ENCODE peak calls at places on chromosomes 13 and 19, in ten cellular contexts. C is heart left ventricle, D is HepG2, U is esophagus squamous epithelium, P is tibial nerve, W is spleen, Y is body of pancreas, F is adrenal gland, I is thyroid gland, L is GM12891. M is an unnamed sample.

GRCh38 chr19:32671883-32672282 is 3.1 kb downstream of the ANKRD27 start:
- DNase-seq in F (no peak), C (no peak), L (no peak), I (no peak), D (no peak), W (no peak), U (no peak), P (no peak), Y (no peak), M (no peak)

GRCh38 chr19:24159707-24160106 is 72.7 kb downstream of the ZNF254 start:
- DNase-seq in I (peak), P (no peak), U (no peak), F (no peak), D (peak), W (no peak), Y (no peak), C (no peak), L (no peak), M (no peak)

GRCh38 chr13:45393941-45394570 is 24.1 kb downstream of the SLC25A30 start:
- DNase-seq in L (no peak), U (no peak), D (peak), Y (peak), F (peak), C (peak), P (no peak), W (no peak), I (peak), M (peak)

GRCh38 chr19:12695090-12695489 is 1.3 kb downstream of the FBXW9 start:
- DNase-seq in L (no peak), P (no peak), D (no peak), W (no peak), I (no peak), Y (no peak), F (no peak), C (no peak), U (no peak), M (no peak)

GRCh38 chr19:18278521-18279265 is 2.7 kb downstream of the JUND start:
- DNase-seq in L (no peak), P (no peak), D (no peak), I (no peak), F (no peak), Y (peak), W (peak), C (no peak), U (no peak), M (no peak)

GRCh38 chr13:99629641-99630040 is 128.4 kb downstream of the TM9SF2 start:
- DNase-seq in D (no peak), Y (no peak), F (no peak), I (no peak), L (no peak), C (no peak), P (no peak), U (no peak), W (no peak), M (no peak)

GRCh38 chr13:75333103-75333502 is 148.9 kb downstream of the TBC1D4 start:
- DNase-seq in Y (no peak), F (no peak), C (no peak), U (no peak), L (no peak), W (no peak), I (no peak), D (no peak), P (no peak), M (no peak)

GRCh38 chr13:46844431-46844830 is 47.5 kb upstream of the ESD start:
- DNase-seq in U (no peak), C (no peak), D (no peak), P (no peak), I (no peak), F (no peak), L (no peak), Y (no peak), W (no peak), M (no peak)

GRCh38 chr13:100825551-100825950 is 151.0 kb upstream of the TMTC4 start:
- DNase-seq in Y (no peak), C (no peak), I (no peak), D (no peak), L (no peak), W (no peak), P (no peak), U (no peak), F (no peak), M (no peak)

GRCh38 chr13:109401307-109401706 is 385.1 kb downstream of the IRS2 start:
- DNase-seq in W (no peak), D (no peak), C (no peak), Y (no peak), F (no peak), I (no peak), P (no peak), U (no peak), L (no peak), M (no peak)

GRCh38 chr13:24269803-24270202 is 39.6 kb upstream of the C1QTNF9 start:
- DNase-seq in L (no peak), D (no peak), W (no peak), P (no peak), U (no peak), F (no peak), Y (no peak), C (no peak), I (no peak), M (no peak)

GRCh38 chr13:101433895-101434294 is 17.6 kb upstream of the NALCN start:
- DNase-seq in Y (no peak), F (no peak), P (no peak), L (no peak), D (no peak), W (no peak), C (no peak), I (no peak), U (no peak), M (no peak)

GRCh38 chr13:28138756-28139470 is 568 bp downstream of the PAN3 start:
- DNase-seq in P (peak), Y (peak), C (peak), F (peak), I (peak), U (peak), W (peak), L (peak), D (peak), M (peak)

GRCh38 chr19:46413262-46414031 is at the start of gene CCDC8:
- DNase-seq in L (no peak), F (peak), W (no peak), Y (peak), P (peak), D (no peak), I (peak), C (peak), U (no peak), M (no peak)

GRCh38 chr19:42224940-42225717 is 5.0 kb downstream of the ZNF526 start:
- DNase-seq in D (no peak), P (no peak), Y (no peak), F (no peak), C (no peak), U (no peak), L (no peak), W (no peak), I (no peak), M (no peak)

GRCh38 chr13:27663947-27664346 is 42.3 kb downstream of the POLR1D start:
- DNase-seq in U (no peak), F (no peak), L (no peak), I (peak), W (no peak), P (no peak), C (no peak), Y (no peak), D (no peak), M (no peak)

GRCh38 chr19:33785795-33786194 is 10.9 kb upstream of the KCTD15 start:
- DNase-seq in F (no peak), U (no peak), Y (no peak), I (no peak), P (no peak), W (no peak), D (no peak), L (no peak), C (no peak), M (no peak)

GRCh38 chr13:46516624-46517318 is 36.2 kb upstream of the LRCH1 start:
- DNase-seq in Y (no peak), F (no peak), P (peak), W (no peak), U (no peak), D (no peak), L (no peak), C (peak), I (peak), M (no peak)

GRCh38 chr19:40601061-40601973 is at the start of gene LTBP4:
- DNase-seq in L (no peak), W (peak), I (peak), Y (peak), P (no peak), C (peak), U (no peak), D (no peak), F (no peak), M (no peak)

GRCh38 chr19:7004313-7004931 is 16.8 kb downstream of the MBD3L2B start:
- DNase-seq in D (peak), P (no peak), C (no peak), I (no peak), F (no peak), U (no peak), L (no peak), Y (no peak), W (no peak), M (no peak)

GRCh38 chr19:1807695-1808394 is 4.2 kb downstream of the ATP8B3 start:
- DNase-seq in L (no peak), U (no peak), P (no peak), Y (no peak), F (no peak), C (no peak), W (no peak), I (peak), D (no peak), M (no peak)

GRCh38 chr19:4844348-4845179 is 13.1 kb upstream of the TICAM1 start:
- DNase-seq in D (peak), U (no peak), Y (peak), C (peak), I (no peak), F (no peak), L (no peak), P (no peak), W (no peak), M (no peak)

GRCh38 chr19:18014197-18014596 is 6.2 kb downstream of the ARRDC2 start:
- DNase-seq in C (no peak), I (no peak), Y (no peak), U (no peak), F (no peak), P (no peak), D (no peak), L (no peak), W (no peak), M (no peak)

GRCh38 chr19:49506575-49507105 is 5.8 kb upstream of the FCGRT start:
- DNase-seq in I (peak), D (peak), L (peak), W (peak), U (no peak), F (peak), P (peak), Y (peak), C (no peak), M (peak)

GRCh38 chr19:54952591-54953344 is 5.4 kb upstream of the NLRP7 start:
- DNase-seq in Y (no peak), W (no peak), C (no peak), P (no peak), U (no peak), F (no peak), D (no peak), I (no peak), L (no peak), M (peak)

GRCh38 chr19:31318790-31319189 is 30.4 kb downstream of the TSHZ3 start:
- DNase-seq in I (no peak), F (no peak), C (no peak), U (no peak), P (no peak), Y (no peak), W (no peak), D (no peak), L (no peak), M (no peak)

GRCh38 chr19:2528543-2529173 is 52.7 kb downstream of the GADD45B start:
- DNase-seq in Y (no peak), D (no peak), P (no peak), W (peak), L (no peak), F (no peak), U (no peak), C (no peak), I (no peak), M (no peak)

GRCh38 chr13:37561031-37561430 is 37.5 kb downstream of the POSTN start:
- DNase-seq in L (no peak), I (no peak), P (no peak), U (no peak), F (no peak), D (no peak), C (no peak), Y (no peak), W (no peak), M (no peak)

GRCh38 chr19:34677386-34678084 is at the start of gene ZNF302:
- DNase-seq in Y (peak), C (peak), W (peak), D (no peak), P (peak), F (peak), L (peak), U (peak), I (peak), M (peak)

GRCh38 chr13:113657851-113658741 is at the start of gene ATP4B:
- DNase-seq in D (no peak), U (no peak), P (no peak), L (no peak), C (peak), W (peak), I (no peak), Y (peak), F (peak), M (no peak)

GRCh38 chr13:39684531-39685137 is 29.2 kb downstream of the COG6 start:
- DNase-seq in L (no peak), Y (no peak), P (no peak), W (no peak), F (no peak), C (no peak), D (peak), I (no peak), U (no peak), M (no peak)

GRCh38 chr19:17846146-17846545 is 1.6 kb downstream of the JAK3 start:
- DNase-seq in I (no peak), F (no peak), L (no peak), C (no peak), D (no peak), P (no peak), W (peak), U (no peak), Y (no peak), M (no peak)

GRCh38 chr13:56986121-56986520 is 154.6 kb upstream of the PRR20A start:
- DNase-seq in W (no peak), Y (no peak), P (no peak), I (no peak), C (no peak), U (no peak), L (no peak), D (no peak), F (no peak), M (no peak)

GRCh38 chr19:36987091-36987490 is 71.0 kb downstream of the ZNF568 start:
- DNase-seq in P (no peak), C (no peak), F (no peak), U (no peak), D (no peak), W (no peak), Y (no peak), L (no peak), I (no peak), M (no peak)
- TF ChIP-seq POLR2A in P (no peak), C (no peak), F (no peak), U (no peak), D (no peak), W (no peak), Y (no peak), L (no peak), I (no peak), M (no peak)

GRCh38 chr19:56109216-56109615 is 11.9 kb downstream of the ZNF787 start:
- DNase-seq in U (no peak), L (no peak), F (peak), Y (no peak), W (no peak), D (no peak), C (no peak), P (no peak), I (no peak), M (no peak)

GRCh38 chr19:56111601-56112312 is 9.3 kb downstream of the ZNF787 start:
- DNase-seq in P (no peak), W (peak), L (no peak), C (no peak), U (no peak), F (peak), D (peak), Y (peak), I (no peak), M (no peak)

GRCh38 chr19:56108447-56109195 is 12.5 kb downstream of the ZNF787 start:
- DNase-seq in D (no peak), I (peak), W (no peak), Y (peak), P (no peak), U (no peak), F (peak), C (no peak), L (no peak), M (no peak)

GRCh38 chr19:56112313-56112709 is 8.8 kb downstream of the ZNF787 start:
- DNase-seq in W (no peak), D (no peak), U (no peak), L (no peak), F (no peak), P (no peak), I (no peak), C (no peak), Y (no peak), M (no peak)

GRCh38 chr19:56110515-56111448 is 10.3 kb downstream of the ZNF787 start:
- DNase-seq in I (peak), L (no peak), D (peak), F (peak), C (peak), P (no peak), Y (peak), W (peak), U (no peak), M (peak)
- TF ChIP-seq POLR2A in I (no peak), L (no peak), D (peak), F (no peak), C (no peak), P (no peak), Y (peak), W (no peak), U (no peak), M (peak)

GRCh38 chr13:49651775-49652690 is 23.7 kb downstream of the ARL11 start:
- DNase-seq in F (peak), L (no peak), C (no peak), W (no peak), U (no peak), P (no peak), Y (no peak), D (no peak), I (no peak), M (no peak)
- TF ChIP-seq POLR2A in F (no peak), L (no peak), C (no peak), W (no peak), U (no peak), P (no peak), Y (no peak), D (no peak), I (no peak), M (no peak)

GRCh38 chr13:32425158-32425557 is 2.8 kb downstream of the N4BP2L1 start:
- DNase-seq in D (no peak), F (no peak), Y (no peak), L (no peak), C (no peak), U (no peak), W (peak), I (no peak), P (no peak), M (no peak)

GRCh38 chr13:32428581-32429072 is 697 bp upstream of the N4BP2L1 start:
- DNase-seq in I (peak), W (no peak), F (no peak), U (no peak), D (no peak), C (no peak), Y (no peak), P (peak), L (no peak), M (no peak)

GRCh38 chr13:32426191-32426980 is 1.5 kb downstream of the N4BP2L1 start:
- DNase-seq in U (no peak), D (no peak), L (no peak), I (no peak), W (peak), F (no peak), C (peak), Y (no peak), P (peak), M (no peak)

GRCh38 chr13:32427852-32428580 is at the start of gene N4BP2L1:
- DNase-seq in Y (peak), L (peak), U (peak), P (peak), F (peak), I (peak), W (peak), D (peak), C (peak), M (peak)

DNA sequence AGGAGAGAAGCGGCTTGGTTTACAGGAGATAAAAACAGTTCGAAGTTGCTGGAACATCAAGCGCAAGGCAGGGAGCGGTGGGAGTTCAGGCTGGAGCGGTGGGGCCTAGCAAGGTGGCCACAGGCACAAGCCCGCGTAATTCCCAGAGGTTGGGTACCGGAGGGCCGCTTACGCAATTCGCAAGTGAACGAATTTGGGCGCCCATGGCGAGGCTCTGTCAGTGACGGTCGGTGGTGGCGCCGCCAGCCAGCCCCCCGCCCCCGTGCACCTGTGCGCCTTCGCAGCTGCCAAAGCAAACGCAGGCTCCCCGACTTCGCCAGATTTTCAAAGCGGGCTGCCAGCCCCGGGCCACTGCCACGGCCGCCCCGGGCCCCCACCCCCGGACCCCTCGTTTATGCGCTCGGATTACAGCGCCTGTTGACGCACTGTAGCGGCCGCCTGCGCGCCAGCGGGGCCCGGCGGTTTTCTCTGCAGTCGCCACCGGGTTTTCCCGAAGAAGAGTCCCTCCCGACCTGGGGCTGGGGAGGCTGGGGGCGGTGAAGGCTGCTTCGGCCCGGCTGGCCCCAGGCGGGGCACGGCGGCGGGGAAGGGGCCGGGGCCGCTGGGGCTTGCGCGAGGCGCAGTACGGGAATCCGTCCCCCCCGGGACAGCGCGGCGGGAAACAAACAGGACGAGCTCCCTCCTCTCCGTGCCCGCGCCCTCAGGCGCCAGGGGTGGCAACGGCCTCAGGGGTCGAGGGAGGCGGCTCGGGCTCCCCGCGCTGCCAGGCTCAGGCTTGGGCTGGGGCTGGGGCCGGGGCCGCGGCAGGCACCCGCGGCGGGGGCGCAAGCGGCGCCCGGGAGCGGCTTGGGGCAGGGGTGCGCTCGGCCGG is 714 bp downstream of the N4BP2L1 start:
- DNase-seq in D (no peak), W (peak), L (no peak), P (peak), U (no peak), C (peak), F (peak), Y (peak), I (peak), M (no peak)
- TF ChIP-seq POLR2A in D (no peak), W (no peak), L (no peak), P (no peak), U (no peak), C (no peak), F (no peak), Y (peak), I (no peak), M (no peak)

DNA sequence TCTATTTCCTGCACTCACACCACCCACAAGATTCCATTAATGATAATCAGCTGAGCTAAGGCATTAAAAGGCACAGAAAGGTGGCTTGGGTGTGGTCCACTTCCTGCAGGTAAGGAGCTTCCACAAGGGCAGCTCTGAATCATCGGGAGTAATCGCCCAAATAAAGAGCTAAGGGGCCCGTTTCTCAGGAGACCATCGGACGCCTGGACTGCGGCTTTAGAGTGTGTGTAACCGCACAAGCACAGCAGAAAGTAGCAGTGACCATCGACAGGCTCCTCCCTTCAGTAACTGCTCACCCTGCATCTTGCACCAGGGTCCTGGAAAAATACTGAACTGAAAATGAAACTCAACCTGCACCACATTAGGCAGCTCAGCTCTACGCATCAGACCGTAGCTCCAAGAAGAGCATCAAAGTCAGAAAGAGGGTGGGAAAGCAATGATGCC is 6.0 kb downstream of the STK24 start:
- DNase-seq in U (no peak), Y (no peak), W (no peak), D (peak), F (peak), C (no peak), I (peak), L (peak), P (no peak), M (peak)
- TF ChIP-seq POLR2A in U (peak), Y (no peak), W (no peak), D (peak), F (no peak), C (peak), I (peak), L (no peak), P (no peak), M (no peak)

GRCh38 chr19:44752816-44753618 is 4.5 kb downstream of the BCL3 start:
- DNase-seq in U (peak), W (peak), L (peak), P (peak), C (peak), I (peak), D (peak), Y (peak), F (peak), M (peak)
- TF ChIP-seq POLR2A in U (peak), W (peak), L (peak), P (no peak), C (no peak), I (peak), D (no peak), Y (peak), F (no peak), M (no peak)

M was measured in H54.